ENCODE peak calls at places on chromosomes 11 and 22, in ten cellular contexts. A is stomach; R is mucosa of descending colon; J is gastrocnemius medialis; V is effector memory CD4-positive, alpha-beta T cell; Q is ovary; X is thoracic aorta; I is CD8-positive, alpha-beta memory T cell; U is PC-3; O is neuronal stem cell. K is an unnamed sample. For H3K4me1, the result is how much of the 10 kb centered on the place peaks cover.

GRCh38 chr11:111408789-111409727 is 30.0 kb upstream of the POU2AF1 start:
- DNase-seq in I (no peak), Q (no peak), V (no peak), U (no peak), O (no peak), X (no peak), R (no peak), A (no peak), J (peak), K (no peak)

GRCh38 chr22:31540966-31541365 is 44.6 kb downstream of the SFI1 start:
- DNase-seq in U (no peak), A (no peak), X (no peak), V (no peak), I (no peak), Q (no peak), J (no peak), O (no peak), R (no peak), K (no peak)

GRCh38 chr11:68470304-68470811 is 9.8 kb downstream of the PPP6R3 start:
- DNase-seq in U (no peak), A (no peak), I (no peak), R (no peak), X (no peak), J (no peak), Q (no peak), O (no peak), V (no peak), K (no peak)

GRCh38 chr11:13327421-13327820 is 49.8 kb downstream of the BMAL1 start:
- DNase-seq in Q (no peak), I (no peak), R (no peak), U (no peak), A (no peak), X (no peak), J (no peak), O (no peak), V (no peak), K (no peak)

GRCh38 chr11:66373261-66373660 is 1.7 kb upstream of the SLC29A2 start:
- DNase-seq in I (no peak), X (no peak), Q (no peak), A (no peak), J (peak), U (no peak), V (no peak), R (no peak), O (no peak), K (no peak)

GRCh38 chr11:118170892-118171273 is 5.6 kb downstream of the SCN2B start:
- DNase-seq in Q (no peak), V (no peak), O (no peak), U (no peak), R (no peak), X (no peak), I (no peak), J (no peak), A (peak), K (no peak)

GRCh38 chr11:20544536-20545237 is 54.7 kb upstream of the SLC6A5 start:
- DNase-seq in R (no peak), J (no peak), O (no peak), A (no peak), Q (no peak), U (no peak), X (no peak), V (no peak), I (no peak), K (no peak)

GRCh38 chr22:29689201-29689871 is 30.5 kb upstream of the CABP7 start:
- DNase-seq in O (no peak), R (no peak), A (no peak), U (no peak), X (no peak), I (peak), Q (no peak), J (no peak), V (no peak), K (no peak)

GRCh38 chr22:28983788-28984441 is 77.7 kb downstream of the C22orf31 start:
- DNase-seq in V (no peak), I (no peak), X (no peak), A (no peak), R (no peak), J (no peak), U (peak), O (no peak), Q (no peak), K (no peak)

GRCh38 chr11:88297320-88298263 is 39.9 kb downstream of the CTSC start:
- DNase-seq in U (no peak), R (no peak), O (no peak), J (no peak), X (no peak), I (no peak), V (no peak), A (no peak), Q (no peak), K (no peak)

GRCh38 chr11:133072366-133072765 is 459.9 kb downstream of the OPCML start:
- DNase-seq in A (no peak), X (no peak), Q (no peak), U (no peak), J (no peak), I (no peak), R (no peak), O (no peak), V (no peak), K (no peak)

GRCh38 chr11:41201156-41201555 is 258.3 kb downstream of the LRRC4C start:
- DNase-seq in R (no peak), Q (no peak), U (peak), I (no peak), O (peak), J (no peak), V (no peak), X (no peak), A (peak), K (no peak)

GRCh38 chr11:130486981-130487380 is 38.5 kb downstream of the ADAMTS15 start:
- DNase-seq in J (no peak), V (no peak), Q (no peak), X (no peak), I (no peak), A (peak), R (no peak), O (no peak), U (no peak), K (no peak)

GRCh38 chr11:114929351-114929750 is 251.0 kb downstream of the NXPE2 start:
- DNase-seq in X (no peak), R (no peak), V (no peak), A (no peak), J (no peak), O (no peak), U (no peak), I (no peak), Q (no peak), K (no peak)

GRCh38 chr11:44095506-44096359 is at the start of gene EXT2:
- DNase-seq in Q (peak), X (peak), O (peak), V (peak), R (peak), J (peak), U (peak), I (peak), A (peak), K (peak)

DNA sequence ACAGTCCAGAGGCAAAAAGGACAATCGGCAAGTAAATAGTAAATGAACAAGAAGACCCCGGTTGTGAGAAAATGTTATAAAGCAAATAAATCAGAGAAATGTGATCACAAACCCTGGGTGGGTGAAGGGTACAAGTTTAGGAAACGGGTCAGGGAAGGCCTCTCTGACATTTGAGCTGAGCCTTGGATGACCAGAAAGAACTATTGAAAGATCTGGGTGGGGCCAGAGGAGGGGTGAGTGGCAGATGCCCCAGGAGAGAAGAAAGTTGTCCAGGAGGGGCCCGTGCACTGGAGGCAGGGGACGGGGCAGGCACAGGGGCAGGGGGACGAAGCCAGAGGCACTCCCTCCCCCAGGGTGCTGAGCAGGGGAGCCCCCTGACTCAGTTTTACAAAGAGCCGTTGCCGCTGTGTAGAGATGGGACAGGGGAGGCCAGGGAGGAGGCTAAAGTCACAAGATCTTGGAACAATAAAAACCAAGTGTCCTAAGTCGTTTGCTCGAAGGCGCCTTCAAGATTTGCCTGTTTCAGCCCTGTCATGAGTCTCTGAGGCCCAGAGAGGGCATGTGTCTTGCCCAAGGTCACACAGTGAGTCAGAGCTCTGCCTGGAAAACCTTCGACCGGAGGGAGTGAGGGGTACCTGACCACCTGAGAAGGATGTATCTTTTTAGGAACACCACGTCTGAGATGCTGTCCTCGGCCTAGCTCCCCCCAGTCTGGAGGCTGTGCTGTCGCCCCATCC is 10.8 kb upstream of the PDGFB start:
- DNase-seq in X (no peak), U (no peak), Q (no peak), V (no peak), A (no peak), R (no peak), J (peak), I (no peak), O (no peak), K (no peak)
- H3K4me1 ChIP-seq in X (under half), U (under half), Q (under half), V (under half), A (under half), R (under half), J (half or more), I (under half), O (under half), K (under half)

GRCh38 chr22:42074153-42074750 is at the start of gene PHETA2:
- DNase-seq in U (no peak), V (no peak), Q (peak), X (no peak), R (peak), A (peak), J (no peak), O (no peak), I (peak), K (no peak)
- H3K4me3 ChIP-seq in U (no peak), V (peak), Q (peak), X (peak), R (peak), A (peak), J (peak), O (peak), I (peak), K (peak)

GRCh38 chr11:120995184-120995583 is 28.7 kb upstream of the TBCEL start:
- DNase-seq in I (no peak), J (no peak), U (no peak), A (no peak), V (no peak), R (no peak), X (no peak), O (no peak), Q (no peak), K (no peak)
- H3K4me1 ChIP-seq in I (under half), J (under half), U (under half), A (under half), V (under half), R (under half), X (under half), O (under half), Q (under half), K (under half)

GRCh38 chr22:22159384-22159783 is 85.2 kb upstream of the VPREB1 start:
- DNase-seq in Q (no peak), V (no peak), A (no peak), O (no peak), U (no peak), I (no peak), R (no peak), J (no peak), X (no peak), K (no peak)

GRCh38 chr22:22158207-22158816 is 86.3 kb upstream of the VPREB1 start:
- DNase-seq in A (no peak), J (no peak), I (no peak), V (no peak), O (no peak), U (no peak), R (no peak), Q (no peak), X (no peak), K (no peak)

GRCh38 chr22:22164541-22165272 is 79.9 kb upstream of the VPREB1 start:
- DNase-seq in O (no peak), X (no peak), U (no peak), R (no peak), A (no peak), I (no peak), J (no peak), Q (no peak), V (no peak), K (no peak)

GRCh38 chr22:22158965-22159364 is 85.6 kb upstream of the VPREB1 start:
- DNase-seq in A (no peak), X (no peak), V (no peak), U (no peak), O (no peak), J (no peak), I (no peak), Q (no peak), R (no peak), K (no peak)

GRCh38 chr22:22161924-22162851 is 82.4 kb upstream of the VPREB1 start:
- DNase-seq in J (no peak), Q (no peak), V (no peak), R (no peak), A (no peak), X (no peak), I (no peak), U (no peak), O (no peak), K (no peak)
- H3K4me3 ChIP-seq in J (no peak), Q (no peak), V (no peak), R (no peak), A (no peak), X (no peak), I (no peak), U (no peak), O (no peak), K (no peak)

DNA sequence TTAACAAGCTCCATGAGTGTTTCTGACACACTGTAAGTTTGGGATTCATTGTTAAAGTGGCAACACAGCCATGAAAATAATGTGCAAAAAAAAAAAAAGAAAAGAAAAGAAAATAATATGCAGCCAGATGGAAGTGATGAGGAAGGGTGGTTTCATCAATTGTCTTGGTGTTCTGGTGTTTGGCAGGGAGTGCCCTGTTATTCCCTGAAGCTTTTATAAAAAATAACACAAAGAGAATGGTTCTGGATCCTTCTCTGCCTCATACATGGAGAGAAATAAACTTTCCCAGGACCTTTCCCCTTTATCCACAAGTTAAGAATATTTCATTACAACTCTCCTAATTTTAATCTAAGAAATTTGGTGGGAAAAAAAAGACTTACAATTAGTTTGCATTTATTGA is 16.7 kb downstream of the AMOTL1 start:
- DNase-seq in V (no peak), R (no peak), U (no peak), I (no peak), J (no peak), O (no peak), A (no peak), X (no peak), Q (no peak), K (no peak)
- H3K4me1 ChIP-seq in V (under half), R (under half), U (under half), I (under half), J (half or more), O (under half), A (half or more), X (half or more), Q (under half), K (half or more)

GRCh38 chr22:46537946-46538815 is 761 bp upstream of the CELSR1 start:
- DNase-seq in U (peak), Q (no peak), X (no peak), A (no peak), J (no peak), R (no peak), O (peak), V (no peak), I (no peak), K (no peak)

GRCh38 chr22:46537221-46537945 is at the start of gene CELSR1:
- DNase-seq in J (no peak), X (no peak), I (no peak), Q (no peak), U (peak), O (peak), A (peak), V (no peak), R (peak), K (no peak)

GRCh38 chr22:46541536-46541935 is 4.1 kb upstream of the CELSR1 start:
- DNase-seq in J (no peak), O (no peak), A (no peak), V (no peak), U (no peak), R (no peak), X (no peak), I (no peak), Q (no peak), K (no peak)

GRCh38 chr22:46538816-46539163 is 1.4 kb upstream of the CELSR1 start:
- DNase-seq in A (no peak), Q (no peak), R (no peak), I (no peak), X (no peak), J (no peak), U (peak), O (no peak), V (no peak), K (no peak)

DNA sequence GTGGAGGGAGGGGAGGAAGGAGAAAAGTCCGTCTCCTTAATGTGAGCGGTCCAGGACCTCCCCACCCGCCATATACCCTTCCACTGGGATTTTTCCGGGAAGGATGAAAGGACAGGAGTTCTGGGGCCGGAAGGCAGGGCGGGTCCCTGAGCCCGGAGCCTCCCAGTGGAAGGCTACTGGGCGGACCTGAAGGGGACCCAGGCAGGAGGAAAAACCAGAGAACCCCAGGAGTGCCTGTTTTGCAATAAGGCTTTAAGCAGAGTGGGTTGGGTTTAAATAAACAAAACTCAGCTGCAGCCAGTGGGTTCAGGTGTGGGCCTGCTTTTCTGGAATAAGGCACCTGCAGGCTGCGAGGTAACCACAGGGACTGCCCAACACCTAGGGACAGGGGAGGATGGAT is 1.7 kb upstream of the CELSR1 start:
- DNase-seq in J (no peak), R (no peak), V (no peak), Q (no peak), U (no peak), A (no peak), I (no peak), O (no peak), X (no peak), K (no peak)
- H3K4me3 ChIP-seq in J (no peak), R (no peak), V (no peak), Q (no peak), U (peak), A (no peak), I (no peak), O (no peak), X (no peak), K (peak)

GRCh38 chr11:126978911-126979310 is 21.7 kb downstream of the KIRREL3 start:
- DNase-seq in I (no peak), U (no peak), X (no peak), A (no peak), R (no peak), O (no peak), V (no peak), J (no peak), Q (no peak), K (no peak)
- H3K4me1 ChIP-seq in I (under half), U (under half), X (under half), A (under half), R (under half), O (under half), V (under half), J (under half), Q (under half), K (under half)

GRCh38 chr11:74957937-74958629 is 9.0 kb downstream of the SPCS2 start:
- DNase-seq in R (no peak), I (no peak), Q (no peak), A (no peak), J (no peak), U (no peak), V (no peak), O (no peak), X (no peak), K (no peak)
- H3K4me3 ChIP-seq in R (no peak), I (no peak), Q (no peak), A (no peak), J (no peak), U (no peak), V (no peak), O (no peak), X (no peak), K (no peak)